ENCODE peak calls at places on chromosome 9, in four cellular contexts. One of them, this sample, is unnamed.

GRCh38 chr9:22401671-22402070 is 45.0 kb upstream of the DMRTA1 start:
- DNase-seq in RCC 7860: peak; percentile 59
- DNase-seq in fibroblast of mammary gland: no peak
- DNase-seq in glutamatergic neuron: no peak
- DNase-seq in this sample: peak; percentile 23

GRCh38 chr9:94779101-94779500 is 52.6 kb downstream of the AOPEP start:
- DNase-seq in glutamatergic neuron: no peak
- DNase-seq in fibroblast of mammary gland: no peak
- DNase-seq in RCC 7860: no peak
- DNase-seq in this sample: no peak

GRCh38 chr9:34047864-34048729 is 590 bp downstream of the UBAP2 start:
- DNase-seq in RCC 7860: peak; percentile 32
- DNase-seq in glutamatergic neuron: peak; percentile 56
- DNase-seq in fibroblast of mammary gland: peak; percentile 23
- DNase-seq in this sample: peak; percentile 23

GRCh38 chr9:91817106-91817492 is 132.9 kb downstream of the ROR2 start:
- DNase-seq in RCC 7860: no peak
- DNase-seq in glutamatergic neuron: peak; percentile 10
- DNase-seq in fibroblast of mammary gland: no peak
- DNase-seq in this sample: no peak

GRCh38 chr9:108014353-108014752 is 524.8 kb upstream of the KLF4 start:
- DNase-seq in RCC 7860: no peak
- DNase-seq in glutamatergic neuron: no peak
- DNase-seq in fibroblast of mammary gland: no peak
- DNase-seq in this sample: no peak

GRCh38 chr9:124743686-124744348 is 27.3 kb downstream of the NR6A1 start:
- DNase-seq in glutamatergic neuron: no peak
- DNase-seq in fibroblast of mammary gland: no peak
- DNase-seq in RCC 7860: peak; percentile 73
- DNase-seq in this sample: peak; percentile 30

GRCh38 chr9:137441289-137441934 is at the start of gene ENTPD8:
- DNase-seq in RCC 7860: no peak
- DNase-seq in fibroblast of mammary gland: no peak
- DNase-seq in glutamatergic neuron: peak; percentile 86
- DNase-seq in this sample: no peak

GRCh38 chr9:37036237-37037136 is 2.4 kb upstream of the PAX5 start:
- DNase-seq in glutamatergic neuron: peak; percentile 54
- DNase-seq in RCC 7860: no peak
- DNase-seq in fibroblast of mammary gland: no peak
- DNase-seq in this sample: peak; percentile 20

GRCh38 chr9:96333958-96334357 is 32.0 kb upstream of the HSD17B3 start:
- DNase-seq in glutamatergic neuron: no peak
- DNase-seq in RCC 7860: no peak
- DNase-seq in fibroblast of mammary gland: no peak
- DNase-seq in this sample: no peak

GRCh38 chr9:88984543-88984883 is 6.8 kb upstream of the S1PR3 start:
- DNase-seq in glutamatergic neuron: no peak
- DNase-seq in RCC 7860: no peak
- DNase-seq in fibroblast of mammary gland: no peak
- DNase-seq in this sample: no peak

GRCh38 chr9:131722260-131722659 is 17.6 kb downstream of the RAPGEF1 start:
- DNase-seq in glutamatergic neuron: no peak
- DNase-seq in RCC 7860: no peak
- DNase-seq in fibroblast of mammary gland: no peak
- DNase-seq in this sample: no peak

GRCh38 chr9:111118256-111118950 is 80.1 kb upstream of the LPAR1 start:
- DNase-seq in RCC 7860: no peak
- DNase-seq in fibroblast of mammary gland: peak; percentile 73
- DNase-seq in glutamatergic neuron: no peak
- DNase-seq in this sample: peak; percentile 85

GRCh38 chr9:135281661-135282000 is 194.2 kb downstream of the OLFM1 start:
- DNase-seq in fibroblast of mammary gland: no peak
- DNase-seq in glutamatergic neuron: no peak
- DNase-seq in RCC 7860: no peak
- DNase-seq in this sample: no peak

GRCh38 chr9:110429453-110429852 is 91.8 kb upstream of the TXNDC8 start:
- DNase-seq in fibroblast of mammary gland: peak; percentile 59
- DNase-seq in RCC 7860: no peak
- DNase-seq in glutamatergic neuron: no peak
- DNase-seq in this sample: no peak

GRCh38 chr9:4301302-4301701 is 1.4 kb upstream of the GLIS3 start:
- DNase-seq in fibroblast of mammary gland: peak; percentile 97
- DNase-seq in glutamatergic neuron: no peak
- DNase-seq in RCC 7860: peak; percentile 30
- DNase-seq in this sample: peak; percentile 83

GRCh38 chr9:137339045-137339444 is 37.0 kb upstream of the NRARP start:
- DNase-seq in glutamatergic neuron: no peak
- DNase-seq in fibroblast of mammary gland: no peak
- DNase-seq in RCC 7860: no peak
- DNase-seq in this sample: no peak

GRCh38 chr9:116234091-116234490 is 80.5 kb downstream of the PAPPA start:
- DNase-seq in fibroblast of mammary gland: peak; percentile 99
- DNase-seq in RCC 7860: peak; percentile 98
- DNase-seq in glutamatergic neuron: no peak
- DNase-seq in this sample: peak; percentile 93

GRCh38 chr9:23492126-23493002 is 333.7 kb downstream of the ELAVL2 start:
- DNase-seq in glutamatergic neuron: no peak
- DNase-seq in RCC 7860: peak; percentile 42
- DNase-seq in fibroblast of mammary gland: peak; percentile 58
- DNase-seq in this sample: peak; percentile 1

GRCh38 chr9:135898634-135899407 is 8.5 kb downstream of the CAMSAP1 start:
- DNase-seq in glutamatergic neuron: no peak
- DNase-seq in fibroblast of mammary gland: peak; percentile 96
- DNase-seq in RCC 7860: no peak
- DNase-seq in this sample: peak; percentile 70

GRCh38 chr9:122218885-122219855 is 9.6 kb downstream of the LHX6 start:
- DNase-seq in fibroblast of mammary gland: no peak
- DNase-seq in glutamatergic neuron: no peak
- DNase-seq in RCC 7860: no peak
- DNase-seq in this sample: no peak

GRCh38 chr9:99166149-99166548 is 55.6 kb downstream of the ALG2 start:
- DNase-seq in fibroblast of mammary gland: no peak
- DNase-seq in RCC 7860: no peak
- DNase-seq in glutamatergic neuron: no peak
- DNase-seq in this sample: no peak

GRCh38 chr9:124309665-124310064 is 51.9 kb downstream of the NEK6 start:
- DNase-seq in RCC 7860: peak; percentile 99
- DNase-seq in glutamatergic neuron: no peak
- DNase-seq in fibroblast of mammary gland: peak; percentile 97
- DNase-seq in this sample: peak; percentile 97

GRCh38 chr9:132733133-132733815 is 63.0 kb downstream of the GTF3C4 start:
- DNase-seq in glutamatergic neuron: no peak
- DNase-seq in RCC 7860: no peak
- DNase-seq in fibroblast of mammary gland: no peak
- DNase-seq in this sample: no peak

GRCh38 chr9:95822583-95823431 is 52.7 kb upstream of the ERCC6L2 start:
- DNase-seq in RCC 7860: peak; percentile 92
- DNase-seq in glutamatergic neuron: no peak
- DNase-seq in fibroblast of mammary gland: peak; percentile 87
- DNase-seq in this sample: peak; percentile 89

GRCh38 chr9:96522371-96522770 is 72.4 kb downstream of the HABP4 start:
- DNase-seq in RCC 7860: no peak
- DNase-seq in fibroblast of mammary gland: no peak
- DNase-seq in glutamatergic neuron: no peak
- DNase-seq in this sample: no peak

GRCh38 chr9:89352451-89352850 is 34.2 kb downstream of the SECISBP2 start:
- DNase-seq in fibroblast of mammary gland: no peak
- DNase-seq in RCC 7860: no peak
- DNase-seq in glutamatergic neuron: no peak
- DNase-seq in this sample: no peak